ENCODE peak calls at places on chromosome 7, in five cellular contexts. G, L, H, M and O are unnamed samples.

GRCh38 chr7:39238209-39238869 is 260.6 kb downstream of the POU6F2 start:
- DNase-seq in L (no peak), G (no peak), M (no peak), H (no peak), O (no peak)

GRCh38 chr7:19203686-19204085 is 58.5 kb upstream of the FERD3L start:
- DNase-seq in L (no peak), H (peak; percentile 18), M (no peak), G (no peak), O (no peak)

GRCh38 chr7:149253665-149254064 is 8.3 kb upstream of the ZNF783 start:
- DNase-seq in G (no peak), L (no peak), M (no peak), H (no peak), O (no peak)

GRCh38 chr7:11557627-11558026 is 274.4 kb downstream of the THSD7A start:
- DNase-seq in L (no peak), G (no peak), H (no peak), M (no peak), O (no peak)

GRCh38 chr7:130065500-130066152 is 4.7 kb upstream of the KLHDC10 start:
- DNase-seq in M (peak; percentile 76), L (no peak), H (peak; percentile 37), G (no peak), O (no peak)

GRCh38 chr7:1562126-1562525 is 6.1 kb upstream of the TMEM184A start:
- DNase-seq in G (no peak), M (no peak), L (no peak), H (no peak), O (no peak)

GRCh38 chr7:133052357-133052756 is 29.5 kb downstream of the CHCHD3 start:
- DNase-seq in H (no peak), L (no peak), M (no peak), G (no peak), O (no peak)

GRCh38 chr7:158244430-158244829 is 343.2 kb downstream of the PTPRN2 start:
- DNase-seq in M (no peak), H (no peak), G (no peak), L (no peak), O (no peak)

GRCh38 chr7:44075296-44076075 is 6.8 kb downstream of the POLM start:
- DNase-seq in L (peak; percentile 52), G (no peak), H (no peak), M (peak; percentile 46), O (no peak)

GRCh38 chr7:158272509-158273137 is 315.0 kb downstream of the PTPRN2 start:
- DNase-seq in H (no peak), G (no peak), M (no peak), L (peak; percentile 50), O (no peak)

GRCh38 chr7:30646154-30646553 is 36.1 kb downstream of the CRHR2 start:
- DNase-seq in H (no peak), G (no peak), L (no peak), M (no peak), O (no peak)

GRCh38 chr7:44685723-44686122 is 62.9 kb upstream of the ZMIZ2 start:
- DNase-seq in H (no peak), G (no peak), L (no peak), M (no peak), O (no peak)

GRCh38 chr7:79619216-79619615 is 165.7 kb upstream of the MAGI2 start:
- DNase-seq in H (no peak), G (no peak), L (no peak), M (no peak), O (no peak)

GRCh38 chr7:106216517-106217088 is 68.2 kb downstream of the NAMPT start:
- DNase-seq in M (no peak), L (peak; percentile 78), H (peak; percentile 97), G (peak; percentile 28), O (peak; percentile 28)

GRCh38 chr7:54331311-54331710 is 210.9 kb upstream of the VSTM2A start:
- DNase-seq in M (no peak), G (no peak), L (no peak), H (no peak), O (no peak)

DNA sequence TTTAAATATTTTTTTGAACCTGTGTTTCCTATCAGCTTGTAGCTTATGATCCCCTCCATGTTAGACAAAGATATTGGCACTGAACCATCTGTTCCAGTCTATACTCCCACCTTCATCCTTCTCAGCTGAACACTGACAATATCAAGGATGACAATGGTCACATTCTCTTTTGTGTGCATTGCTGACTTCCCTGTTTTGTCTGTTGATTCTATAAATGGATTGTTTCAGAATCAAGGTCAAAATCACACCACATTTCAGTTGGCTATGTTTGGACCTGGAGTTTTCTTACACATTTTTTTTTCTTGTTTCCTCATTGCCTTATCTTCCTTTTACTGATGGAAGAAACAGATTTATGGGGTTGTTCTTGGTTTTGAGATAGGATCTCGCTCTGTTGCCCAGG is 11.3 kb upstream of the SMURF1 start:
- DNase-seq in G (no peak), H (no peak), L (no peak), M (no peak), O (no peak)
- TF ChIP-seq POLR2A in G (no peak), H (no peak), L (no peak), M (no peak), O (no peak)

DNA sequence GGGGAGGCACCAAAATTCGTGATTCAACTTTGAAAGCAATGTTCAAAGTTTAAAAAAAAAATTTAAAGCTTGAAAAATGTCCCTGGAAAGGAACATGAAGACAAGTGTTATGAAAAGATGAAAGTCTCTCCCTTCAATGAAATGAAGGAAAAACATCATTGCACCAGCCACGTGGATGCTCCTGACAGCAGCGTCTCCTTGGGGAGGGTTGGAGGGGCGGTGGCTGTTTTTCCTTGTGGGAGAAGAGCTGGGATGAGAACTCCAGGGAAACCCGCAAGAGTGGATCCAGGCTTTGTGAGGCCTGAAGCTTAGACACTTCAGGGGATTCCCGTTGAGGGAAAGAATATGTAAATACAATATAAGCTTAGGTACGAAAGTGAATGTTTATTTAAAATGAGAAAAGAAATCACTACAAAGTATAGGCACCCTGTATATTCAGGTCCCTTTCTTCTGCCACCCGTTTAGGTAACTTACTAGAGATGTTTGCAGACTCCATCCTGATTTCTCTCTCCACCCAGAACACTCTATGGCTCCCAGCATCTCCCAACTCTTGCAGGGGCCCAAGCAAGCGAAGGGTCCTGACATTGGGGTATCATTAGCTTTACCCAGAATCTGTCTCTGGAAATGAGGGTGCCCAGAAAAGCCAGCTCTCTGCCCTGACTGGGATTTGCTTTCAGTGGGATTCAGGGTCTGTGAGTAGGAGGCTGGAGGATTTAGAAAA is 63.1 kb upstream of the BAIAP2L1 start:
- DNase-seq in G (no peak), M (no peak), H (no peak), L (no peak), O (no peak)
- H3K9me3 ChIP-seq in G (no peaks in the 10 kb centered on the region), M (no peaks in the 10 kb centered on the region), H (no peaks in the 10 kb centered on the region), L (peaks cover 1% of the 10 kb centered on the region), O (no peaks in the 10 kb centered on the region)

DNA sequence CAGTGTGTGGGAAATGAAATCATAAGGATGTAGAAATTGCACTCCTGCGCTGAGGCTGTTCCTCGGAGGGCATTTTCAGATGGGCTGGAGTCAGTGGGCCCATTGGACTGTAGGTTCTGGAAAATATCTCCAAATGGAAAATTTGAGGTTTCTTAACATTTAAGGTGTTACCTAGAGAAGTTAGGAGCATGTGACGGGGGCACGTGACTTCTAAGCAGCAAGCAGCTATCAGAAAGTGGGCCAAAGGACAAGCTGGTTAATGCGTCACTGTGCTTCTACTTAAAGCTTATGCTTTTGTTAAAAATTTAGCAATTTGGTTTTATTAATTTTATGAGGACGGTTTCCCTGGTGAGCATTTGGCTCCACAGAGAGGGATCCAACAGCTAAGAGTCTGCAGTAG is 298.7 kb downstream of the DPP6 start:
- DNase-seq in H (no peak), G (no peak), M (no peak), L (no peak), O (no peak)
- TF ChIP-seq POLR2A in H (no peak), G (no peak), M (no peak), L (no peak), O (no peak)

GRCh38 chr7:41758321-41758720 is 55.4 kb upstream of the INHBA start:
- DNase-seq in M (no peak), G (no peak), H (no peak), L (no peak), O (no peak)
- H3K9me3 ChIP-seq in M (no peaks in the 10 kb centered on the region), G (no peaks in the 10 kb centered on the region), H (peaks cover 7% of the 10 kb centered on the region), L (no peaks in the 10 kb centered on the region), O (peaks cover 16% of the 10 kb centered on the region)